ENCODE peak calls at places on chromosomes 11 and 22, in six cellular contexts. R is A673, U is IMR-90, T is neural progenitor cell, M is kidney, F is prostate gland. I is an unnamed sample.

GRCh38 chr11:61966673-61967176 is 709 bp downstream of the FTH1 start:
- DNase-seq in F (no peak), R (peak), M (peak), U (no peak), T (peak), I (peak)

GRCh38 chr11:126461996-126462395 is 106.5 kb downstream of the ST3GAL4 start:
- DNase-seq in U (no peak), T (no peak), M (no peak), F (no peak), R (no peak), I (no peak)

GRCh38 chr11:35800970-35801953 is 138.7 kb downstream of the TRIM44 start:
- DNase-seq in T (no peak), U (no peak), M (no peak), F (no peak), R (no peak), I (no peak)

GRCh38 chr11:120208012-120208441 is 2.8 kb upstream of the OAF start:
- DNase-seq in T (no peak), R (no peak), M (no peak), U (no peak), F (no peak), I (no peak)

GRCh38 chr11:120229451-120230424 is 10.2 kb upstream of the POU2F3 start:
- DNase-seq in R (no peak), F (no peak), T (peak), U (peak), M (no peak), I (no peak)

GRCh38 chr11:86196291-86196690 is 48.3 kb upstream of the EED start:
- DNase-seq in F (no peak), T (no peak), M (no peak), R (no peak), U (no peak), I (no peak)

GRCh38 chr22:23501244-23501643 is 78.8 kb downstream of the IGLL1 start:
- DNase-seq in T (no peak), U (no peak), F (no peak), R (no peak), M (peak), I (no peak)

GRCh38 chr11:13016415-13016814 is 7.3 kb downstream of the RASSF10 start:
- DNase-seq in R (no peak), T (no peak), F (no peak), U (no peak), M (no peak), I (no peak)

GRCh38 chr11:123696183-123696582 is 41.8 kb upstream of the SCN3B start:
- DNase-seq in F (no peak), R (no peak), U (no peak), T (no peak), M (no peak), I (peak)

GRCh38 chr11:3073029-3073435 is 15.8 kb upstream of the CARS1 start:
- DNase-seq in M (no peak), F (no peak), U (peak), R (peak), T (no peak), I (peak)

GRCh38 chr22:47168900-47169800 is 406.7 kb downstream of the TBC1D22A start:
- DNase-seq in T (peak), F (no peak), M (peak), R (peak), U (peak), I (no peak)

GRCh38 chr22:39343259-39344045 is 6.3 kb upstream of the SYNGR1 start:
- DNase-seq in F (peak), U (peak), R (peak), M (no peak), T (peak), I (peak)

GRCh38 chr11:2210366-2211112 is 38.9 kb upstream of the TH start:
- DNase-seq in T (no peak), M (peak), U (no peak), F (no peak), R (no peak), I (no peak)

GRCh38 chr11:121497176-121497995 is 44.6 kb upstream of the SORL1-AS1 start:
- DNase-seq in R (peak), F (no peak), U (no peak), T (peak), M (no peak), I (no peak)

GRCh38 chr11:11620251-11620965 is 1.4 kb downstream of the GALNT18 start:
- DNase-seq in U (peak), T (peak), M (peak), R (peak), F (peak), I (no peak)

GRCh38 chr11:76997512-76997911 is 36.7 kb upstream of the B3GNT6 start:
- DNase-seq in R (no peak), T (no peak), M (no peak), U (no peak), F (no peak), I (no peak)

GRCh38 chr11:75014129-75014528 is 25.4 kb downstream of the NEU3 start:
- DNase-seq in R (no peak), F (no peak), U (peak), T (no peak), M (no peak), I (peak)

GRCh38 chr11:34052608-34053160 is 1.2 kb downstream of the CAPRIN1 start:
- DNase-seq in U (no peak), T (peak), M (no peak), R (peak), F (peak), I (no peak)

GRCh38 chr11:71446150-71446549 is 2.0 kb downstream of the DHCR7 start:
- DNase-seq in F (no peak), U (no peak), T (no peak), R (no peak), M (no peak), I (no peak)

GRCh38 chr11:66719111-66719872 is 9.7 kb downstream of the SPTBN2 start:
- DNase-seq in T (no peak), M (no peak), R (no peak), U (no peak), F (no peak), I (no peak)

GRCh38 chr11:122981388-122982264 is at the start of gene BSX:
- DNase-seq in F (no peak), R (peak), M (peak), U (peak), T (peak), I (peak)

GRCh38 chr11:133639408-133639807 is 107.1 kb upstream of the OPCML start:
- DNase-seq in F (no peak), R (no peak), U (no peak), T (no peak), M (no peak), I (no peak)

GRCh38 chr11:69456712-69457111 is 24.8 kb upstream of the LINC01488 start:
- DNase-seq in R (no peak), M (peak), U (no peak), F (no peak), T (no peak), I (no peak)

GRCh38 chr11:76208829-76209670 is 2.7 kb upstream of the WNT11 start:
- DNase-seq in M (peak), F (peak), U (peak), R (peak), T (peak), I (peak)

GRCh38 chr11:63944987-63945386 is 6.2 kb downstream of the NAA40 start:
- DNase-seq in R (no peak), T (no peak), U (no peak), F (no peak), M (no peak), I (peak)
- H3K4me3 ChIP-seq in R (no peak), T (no peak), U (no peak), F (no peak), M (no peak), I (peak)

DNA sequence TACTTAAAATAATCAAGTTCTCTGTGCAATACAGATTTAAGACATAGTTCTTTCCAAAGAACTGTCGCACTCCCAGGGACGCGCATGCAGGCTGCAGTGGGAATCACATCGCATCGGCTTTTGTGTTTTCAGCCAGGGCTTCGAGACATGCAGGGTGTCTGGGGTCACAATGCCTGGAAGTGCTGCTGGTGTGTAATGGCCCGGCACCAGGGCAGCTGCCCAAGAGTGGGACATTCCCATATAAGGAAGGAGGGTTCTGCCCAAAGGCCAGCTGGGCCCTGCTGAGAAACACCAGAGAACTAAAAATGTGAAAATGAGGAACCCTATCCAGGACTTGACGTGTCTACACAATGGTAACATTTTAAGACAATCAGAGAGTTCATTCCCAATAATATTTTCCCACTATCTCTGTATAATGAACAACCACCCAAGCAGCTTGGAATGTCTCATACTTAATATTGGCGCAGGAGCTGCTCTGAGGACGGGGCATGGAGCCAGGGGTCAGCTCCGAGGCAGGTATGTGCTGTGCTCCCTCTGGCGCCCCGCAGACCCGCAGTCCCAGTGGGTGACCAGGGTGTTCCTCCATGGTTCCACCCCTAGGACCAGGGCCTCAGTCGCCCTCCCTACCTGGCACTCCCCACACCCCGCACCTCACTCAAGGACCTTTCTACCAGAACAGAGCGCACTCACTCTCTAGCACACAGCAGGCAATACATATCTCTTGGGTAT is 11.3 kb downstream of the MCAT start:
- DNase-seq in T (no peak), R (no peak), U (no peak), M (no peak), F (no peak), I (no peak)
- TF ChIP-seq CTCF in T (no peak), R (no peak), U (no peak), M (no peak), F (no peak), I (no peak)

DNA sequence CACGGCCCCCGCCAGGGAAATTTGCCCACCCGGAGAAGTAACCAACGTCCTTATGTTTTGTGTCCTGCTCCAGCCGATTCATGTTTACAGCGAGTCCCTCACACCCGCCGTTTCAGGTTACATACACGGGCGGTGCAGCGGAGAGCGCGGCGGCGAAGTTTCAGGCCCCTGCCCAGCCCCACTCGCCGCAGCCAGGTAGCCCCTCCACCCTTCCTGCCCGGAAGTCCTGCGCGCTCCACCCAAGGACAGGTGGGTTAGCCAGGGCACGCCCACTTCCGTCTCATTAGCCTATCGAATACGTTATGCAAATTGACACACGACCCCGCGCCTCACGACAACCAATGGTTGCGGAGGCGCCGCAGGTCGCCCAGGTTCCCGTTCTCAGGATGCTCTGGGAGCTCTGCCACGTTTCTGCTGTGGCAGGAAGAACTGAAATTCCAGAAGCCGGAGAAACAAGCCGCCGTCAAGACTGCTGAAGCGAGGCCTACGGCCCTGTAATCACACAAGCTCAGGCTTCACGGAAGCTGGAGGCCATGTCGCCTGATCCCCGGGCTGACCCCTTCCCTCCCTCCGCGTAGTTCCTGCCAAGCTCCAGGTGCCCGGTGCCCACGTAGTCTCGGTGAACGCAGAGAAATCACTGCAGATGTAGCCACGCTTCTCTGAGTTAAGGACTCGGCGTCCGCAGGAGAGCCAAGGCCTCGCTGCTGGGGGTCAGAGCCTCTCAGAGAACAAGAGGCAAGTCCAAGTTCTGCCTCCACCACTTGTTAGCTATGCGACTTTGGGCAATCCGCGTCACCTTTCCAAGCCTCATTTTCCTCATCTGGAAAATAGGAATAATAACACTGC is 22.4 kb upstream of the MYH9 start:
- DNase-seq in T (peak), F (peak), R (peak), U (no peak), M (peak), I (no peak)
- H3K4me3 ChIP-seq in T (peak), F (peak), R (peak), U (no peak), M (peak), I (no peak)

GRCh38 chr11:30774451-30774850 is 188.3 kb upstream of the MPPED2 start:
- DNase-seq in M (no peak), T (peak), F (no peak), U (no peak), R (peak), I (no peak)
- TF ChIP-seq CTCF in M (no peak), T (no peak), F (no peak), U (no peak), R (no peak), I (no peak)

DNA sequence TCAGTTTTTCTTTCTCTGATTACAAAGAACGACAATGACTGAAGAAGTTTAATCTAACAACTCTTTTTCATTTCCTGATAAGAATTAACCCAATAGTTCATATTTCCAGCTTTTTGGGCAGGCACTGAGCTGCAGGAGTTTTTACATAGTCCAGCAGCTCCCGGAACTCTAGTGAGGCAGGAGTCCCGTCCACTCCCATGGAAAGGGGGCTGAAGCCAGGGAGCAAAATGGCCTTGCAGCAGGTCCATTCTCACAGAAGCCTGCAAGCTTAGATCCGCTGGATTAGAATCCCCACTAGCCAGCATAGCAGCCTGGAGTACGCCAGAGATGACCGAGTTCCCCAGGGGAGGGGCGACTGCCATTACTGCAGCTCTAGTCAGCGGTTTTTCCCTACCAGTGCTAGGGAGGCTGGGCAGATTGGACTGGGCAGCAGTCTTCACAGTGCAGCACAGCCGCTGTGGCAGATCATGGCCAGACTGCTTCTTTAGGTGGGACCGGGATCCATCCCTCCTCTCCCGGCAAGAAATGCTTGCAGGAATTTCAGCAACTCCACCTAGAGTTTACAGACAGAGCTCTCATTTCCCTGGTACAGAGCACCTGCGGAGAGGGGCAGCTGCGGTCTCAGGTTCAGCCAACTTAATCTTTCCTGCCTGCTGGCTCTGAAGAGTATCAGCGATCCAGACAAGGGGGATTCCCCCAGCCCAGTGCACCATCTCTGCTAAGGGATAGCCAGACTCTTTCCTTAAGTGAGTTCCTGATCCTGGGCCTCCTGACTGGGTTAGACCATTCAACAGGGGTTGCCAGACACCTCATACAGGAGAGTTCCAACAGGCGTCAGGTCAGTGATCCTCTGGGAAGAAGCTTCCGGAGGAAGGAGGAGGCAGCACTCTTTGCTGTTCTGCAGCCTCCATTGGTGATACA is 742 bp upstream of the CASP4 start:
- DNase-seq in R (peak), T (peak), M (peak), U (peak), F (peak), I (peak)
- H3K4me3 ChIP-seq in R (peak), T (no peak), M (peak), U (peak), F (peak), I (peak)

DNA sequence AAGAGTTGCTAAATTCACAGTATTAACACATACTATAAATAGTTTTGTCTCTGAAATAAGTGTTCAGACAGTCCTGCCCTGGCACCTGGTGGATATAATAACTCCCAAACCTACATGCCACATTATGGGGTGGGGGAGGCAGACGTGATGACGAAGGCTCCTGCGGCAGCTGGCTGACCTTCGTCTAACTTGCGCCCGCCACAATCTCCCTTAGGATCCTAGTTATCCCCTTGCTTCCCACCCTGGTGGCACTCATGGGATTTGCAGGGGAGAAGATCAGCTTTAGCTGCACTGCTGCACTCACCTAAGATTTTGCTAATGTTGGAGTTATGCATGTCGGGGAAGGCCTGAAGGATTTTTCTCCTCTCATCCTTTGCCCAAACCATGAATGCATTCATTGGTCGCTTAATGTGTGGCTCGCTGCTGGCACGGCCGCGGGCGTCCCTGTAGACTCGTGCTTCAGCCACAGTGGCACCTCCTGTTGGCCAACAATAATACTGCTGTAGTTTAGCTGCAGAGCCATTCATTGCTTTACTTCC is 367.6 kb downstream of the SOX6 start:
- DNase-seq in M (no peak), F (no peak), R (peak), T (peak), U (no peak), I (no peak)
- TF ChIP-seq CTCF in M (no peak), F (no peak), R (peak), T (peak), U (no peak), I (peak)

GRCh38 chr22:48256776-48257689 is 1494.6 kb downstream of the TBC1D22A start:
- DNase-seq in M (no peak), T (no peak), F (no peak), U (no peak), R (no peak), I (no peak)

GRCh38 chr22:48253573-48253972 is 1491.1 kb downstream of the TBC1D22A start:
- DNase-seq in M (no peak), R (no peak), T (no peak), U (no peak), F (no peak), I (no peak)

GRCh38 chr22:48253136-48253535 is 1490.7 kb downstream of the TBC1D22A start:
- DNase-seq in R (no peak), T (no peak), M (no peak), F (no peak), U (no peak), I (no peak)

GRCh38 chr22:48256041-48256739 is 1493.7 kb downstream of the TBC1D22A start:
- DNase-seq in U (no peak), R (no peak), M (no peak), F (no peak), T (no peak), I (no peak)

GRCh38 chr22:48254311-48254873 is 1491.9 kb downstream of the TBC1D22A start:
- DNase-seq in U (no peak), F (peak), R (no peak), M (no peak), T (no peak), I (no peak)
- H3K4me3 ChIP-seq in U (no peak), F (no peak), R (no peak), M (no peak), T (no peak), I (no peak)

GRCh38 chr11:19679952-19680823 is 32.4 kb upstream of the NAV2 start:
- DNase-seq in T (peak), F (peak), R (peak), U (peak), M (peak), I (peak)
- TF ChIP-seq CTCF in T (no peak), F (peak), R (no peak), U (peak), M (no peak), I (peak)

DNA sequence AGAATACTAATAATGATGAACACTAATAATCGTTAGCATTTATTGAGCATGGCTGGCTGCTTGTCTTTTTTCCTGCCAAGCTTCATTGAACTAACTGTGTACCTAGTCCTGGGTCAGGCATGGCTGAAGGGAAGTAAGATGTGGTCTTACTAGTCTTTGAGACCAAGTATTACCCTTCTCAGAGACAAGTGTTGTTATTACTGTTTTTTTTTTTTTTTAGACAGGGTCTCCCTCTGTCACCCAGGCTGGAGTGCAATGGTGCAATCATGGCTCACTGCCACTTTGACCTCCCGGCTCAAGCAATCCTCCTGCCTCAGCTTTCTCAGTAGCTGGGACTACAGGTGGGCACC is 4.6 kb downstream of the ST14 start:
- DNase-seq in R (no peak), U (no peak), M (no peak), F (no peak), T (no peak), I (no peak)
- H3K4me3 ChIP-seq in R (no peak), U (no peak), M (no peak), F (no peak), T (no peak), I (no peak)